ENCODE peak calls at places on chromosomes 7 and 10, in six cellular contexts. One of them, this sample, is unnamed.

GRCh38 chr7:53473371-53473770 is 437.9 kb downstream of the POM121L12 start:
- DNase-seq in stomach: no peak
- DNase-seq in neural progenitor cell: no peak
- DNase-seq in gastrocnemius medialis: no peak
- DNase-seq in uterus: no peak
- DNase-seq in Peyer's patch: no peak
- DNase-seq in this sample: no peak

GRCh38 chr10:18594574-18595156 is 56.7 kb downstream of the NSUN6 start:
- DNase-seq in Peyer's patch: no peak
- DNase-seq in gastrocnemius medialis: no peak
- DNase-seq in stomach: no peak
- DNase-seq in neural progenitor cell: peak; percentile 36
- DNase-seq in uterus: no peak
- DNase-seq in this sample: no peak

GRCh38 chr7:154302380-154302779 is 250.2 kb downstream of the DPP6 start:
- DNase-seq in Peyer's patch: no peak
- DNase-seq in uterus: no peak
- DNase-seq in stomach: no peak
- DNase-seq in gastrocnemius medialis: no peak
- DNase-seq in neural progenitor cell: no peak
- DNase-seq in this sample: no peak

GRCh38 chr7:114943530-114943929 is 21.6 kb downstream of the MDFIC start:
- DNase-seq in uterus: no peak
- DNase-seq in stomach: no peak
- DNase-seq in Peyer's patch: no peak
- DNase-seq in gastrocnemius medialis: no peak
- DNase-seq in neural progenitor cell: no peak
- DNase-seq in this sample: no peak

GRCh38 chr7:103538964-103539709 is 93.1 kb upstream of the SLC26A5 start:
- DNase-seq in gastrocnemius medialis: no peak
- DNase-seq in stomach: no peak
- DNase-seq in Peyer's patch: no peak
- DNase-seq in neural progenitor cell: no peak
- DNase-seq in uterus: no peak
- DNase-seq in this sample: no peak

GRCh38 chr10:62732841-62733653 is 71.5 kb upstream of the ADO start:
- DNase-seq in gastrocnemius medialis: no peak
- DNase-seq in neural progenitor cell: no peak
- DNase-seq in Peyer's patch: no peak
- DNase-seq in stomach: no peak
- DNase-seq in uterus: no peak
- DNase-seq in this sample: no peak

GRCh38 chr7:102085223-102085772 is 201.4 kb upstream of the SH2B2 start:
- DNase-seq in Peyer's patch: no peak
- DNase-seq in uterus: no peak
- DNase-seq in neural progenitor cell: no peak
- DNase-seq in gastrocnemius medialis: no peak
- DNase-seq in stomach: no peak
- DNase-seq in this sample: no peak

GRCh38 chr10:79203833-79204232 is 135.1 kb downstream of the ZMIZ1 start:
- DNase-seq in stomach: no peak
- DNase-seq in neural progenitor cell: no peak
- DNase-seq in uterus: no peak
- DNase-seq in Peyer's patch: no peak
- DNase-seq in gastrocnemius medialis: no peak
- DNase-seq in this sample: no peak

GRCh38 chr10:122878799-122879338 is 512 bp downstream of the FAM24B start:
- DNase-seq in gastrocnemius medialis: no peak
- DNase-seq in stomach: no peak
- DNase-seq in uterus: no peak
- DNase-seq in Peyer's patch: no peak
- DNase-seq in neural progenitor cell: no peak
- DNase-seq in this sample: no peak

DNA sequence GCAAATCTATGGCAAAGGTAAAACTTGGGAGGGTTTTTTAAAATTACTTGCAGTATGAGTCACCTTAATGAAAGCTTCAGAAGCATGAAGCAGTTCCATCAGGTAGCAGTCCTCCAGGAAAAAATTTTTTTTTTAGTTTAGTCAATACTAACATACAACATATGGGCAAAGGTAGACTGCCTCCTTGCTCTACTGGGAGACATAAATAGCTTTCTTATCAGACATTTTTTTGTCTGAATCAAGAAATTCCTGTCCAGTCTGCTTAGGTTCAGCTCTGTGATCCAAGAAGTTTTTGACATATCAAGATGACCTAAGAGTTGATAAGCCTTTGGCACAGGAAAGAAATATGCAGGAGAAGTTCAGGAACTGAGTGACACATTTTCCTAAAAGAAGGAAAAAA is 171.5 kb upstream of the TCF7L2 start:
- DNase-seq in Peyer's patch: no peak
- DNase-seq in stomach: no peak
- DNase-seq in gastrocnemius medialis: no peak
- DNase-seq in uterus: no peak
- DNase-seq in neural progenitor cell: no peak
- DNase-seq in this sample: no peak
- H3K4me3 ChIP-seq in Peyer's patch: no peak overlapping the region
- H3K4me3 ChIP-seq in stomach: no peak overlapping the region
- H3K4me3 ChIP-seq in gastrocnemius medialis: no peak overlapping the region
- H3K4me3 ChIP-seq in uterus: no peak overlapping the region
- H3K4me3 ChIP-seq in neural progenitor cell: no peak overlapping the region
- H3K4me3 ChIP-seq in this sample: no peak overlapping the region

GRCh38 chr10:17202506-17202905 is 1.0 kb upstream of the TRDMT1 start:
- DNase-seq in uterus: no peak
- DNase-seq in Peyer's patch: no peak
- DNase-seq in gastrocnemius medialis: no peak
- DNase-seq in neural progenitor cell: no peak
- DNase-seq in stomach: no peak
- DNase-seq in this sample: no peak

GRCh38 chr10:17199351-17199804 is 2.1 kb downstream of the TRDMT1 start:
- DNase-seq in uterus: no peak
- DNase-seq in gastrocnemius medialis: no peak
- DNase-seq in Peyer's patch: no peak
- DNase-seq in stomach: no peak
- DNase-seq in neural progenitor cell: peak; percentile 16
- DNase-seq in this sample: no peak

GRCh38 chr10:17200885-17201164 is 647 bp downstream of the TRDMT1 start:
- DNase-seq in Peyer's patch: peak; percentile 71
- DNase-seq in uterus: no peak
- DNase-seq in stomach: peak; percentile 34
- DNase-seq in neural progenitor cell: no peak
- DNase-seq in gastrocnemius medialis: peak; percentile 27
- DNase-seq in this sample: peak; percentile 65

GRCh38 chr10:17200035-17200884 is 1.2 kb downstream of the TRDMT1 start:
- DNase-seq in stomach: no peak
- DNase-seq in gastrocnemius medialis: no peak
- DNase-seq in Peyer's patch: no peak
- DNase-seq in uterus: no peak
- DNase-seq in neural progenitor cell: no peak
- DNase-seq in this sample: no peak

DNA sequence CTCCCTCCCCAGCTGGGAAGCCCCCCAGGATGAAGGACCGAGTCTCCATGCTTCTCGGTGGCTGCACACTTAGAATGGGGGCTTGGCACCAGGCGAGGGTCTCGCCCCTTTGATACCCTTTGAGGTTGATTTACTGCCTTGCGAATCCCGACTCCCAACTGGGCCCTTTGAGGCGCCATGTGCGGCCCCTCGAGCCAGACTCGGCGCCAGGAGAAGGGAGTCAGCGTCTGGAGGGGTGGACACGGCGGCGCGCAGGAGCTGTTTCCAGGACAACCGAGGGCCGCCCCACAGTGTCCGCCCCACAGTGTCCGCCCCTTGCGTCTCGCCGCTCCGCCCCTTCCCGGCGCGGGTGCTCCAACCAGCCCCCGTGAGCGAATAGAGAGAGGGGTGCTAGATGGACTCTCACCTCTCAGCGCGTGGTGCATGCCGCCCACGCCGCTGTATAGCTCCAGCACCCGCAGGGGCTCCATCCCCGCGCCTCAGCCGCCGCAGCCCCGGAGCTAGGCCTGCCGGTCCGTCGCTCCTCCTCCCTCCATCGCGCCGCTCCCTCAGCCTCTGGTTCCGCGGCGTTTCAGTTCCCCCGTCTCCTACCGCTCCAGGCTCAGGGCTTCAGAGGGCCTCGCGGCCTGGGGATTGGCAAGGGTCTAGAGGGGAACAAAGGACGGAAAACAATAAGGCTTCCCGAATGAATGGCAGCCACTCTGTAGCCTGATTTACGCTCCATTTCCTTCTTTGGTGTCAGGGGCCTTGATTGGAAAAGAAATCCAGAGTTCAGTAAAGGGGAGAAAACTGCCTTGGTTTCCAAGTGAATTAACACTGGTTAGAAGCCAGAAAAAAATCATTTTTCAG is at the start of gene TRDMT1:
- DNase-seq in Peyer's patch: peak; percentile 91
- DNase-seq in stomach: peak; percentile 85
- DNase-seq in uterus: peak; percentile 82
- DNase-seq in neural progenitor cell: peak; percentile 98
- DNase-seq in gastrocnemius medialis: peak; percentile 73
- DNase-seq in this sample: peak; percentile 88
- TF ChIP-seq CTCF in Peyer's patch: no peak
- TF ChIP-seq CTCF in stomach: no peak
- TF ChIP-seq CTCF in uterus: no peak
- TF ChIP-seq CTCF in neural progenitor cell: no peak
- TF ChIP-seq CTCF in gastrocnemius medialis: no peak
- TF ChIP-seq CTCF in this sample: no peak

GRCh38 chr10:14540611-14541010 is 209.9 kb upstream of the FRMD4A start:
- DNase-seq in stomach: no peak
- DNase-seq in neural progenitor cell: no peak
- DNase-seq in gastrocnemius medialis: no peak
- DNase-seq in Peyer's patch: no peak
- DNase-seq in uterus: no peak
- DNase-seq in this sample: no peak
- H3K4me1 ChIP-seq in stomach: peaks cover 32% of the 10 kb centered on the region
- H3K4me1 ChIP-seq in neural progenitor cell: no peaks in the 10 kb centered on the region
- H3K4me1 ChIP-seq in gastrocnemius medialis: no peaks in the 10 kb centered on the region
- H3K4me1 ChIP-seq in Peyer's patch: no peaks in the 10 kb centered on the region
- H3K4me1 ChIP-seq in uterus: no peaks in the 10 kb centered on the region
- H3K4me1 ChIP-seq in this sample: no peaks in the 10 kb centered on the region

GRCh38 chr7:107799645-107800264 is 3.3 kb downstream of the SLC26A3 start:
- DNase-seq in gastrocnemius medialis: no peak
- DNase-seq in stomach: peak; percentile 29
- DNase-seq in uterus: no peak
- DNase-seq in neural progenitor cell: no peak
- DNase-seq in Peyer's patch: no peak
- DNase-seq in this sample: no peak

GRCh38 chr7:107803009-107803581 is at the start of gene SLC26A3:
- DNase-seq in gastrocnemius medialis: no peak
- DNase-seq in stomach: no peak
- DNase-seq in uterus: no peak
- DNase-seq in neural progenitor cell: no peak
- DNase-seq in Peyer's patch: no peak
- DNase-seq in this sample: no peak
- H3K4me3 ChIP-seq in gastrocnemius medialis: no peak within 1 kb of the TSS
- H3K4me3 ChIP-seq in stomach: no peak within 1 kb of the TSS
- H3K4me3 ChIP-seq in uterus: no peak within 1 kb of the TSS
- H3K4me3 ChIP-seq in neural progenitor cell: no peak within 1 kb of the TSS
- H3K4me3 ChIP-seq in Peyer's patch: peak within 1 kb of the TSS; percentile 10
- H3K4me3 ChIP-seq in this sample: no peak within 1 kb of the TSS

DNA sequence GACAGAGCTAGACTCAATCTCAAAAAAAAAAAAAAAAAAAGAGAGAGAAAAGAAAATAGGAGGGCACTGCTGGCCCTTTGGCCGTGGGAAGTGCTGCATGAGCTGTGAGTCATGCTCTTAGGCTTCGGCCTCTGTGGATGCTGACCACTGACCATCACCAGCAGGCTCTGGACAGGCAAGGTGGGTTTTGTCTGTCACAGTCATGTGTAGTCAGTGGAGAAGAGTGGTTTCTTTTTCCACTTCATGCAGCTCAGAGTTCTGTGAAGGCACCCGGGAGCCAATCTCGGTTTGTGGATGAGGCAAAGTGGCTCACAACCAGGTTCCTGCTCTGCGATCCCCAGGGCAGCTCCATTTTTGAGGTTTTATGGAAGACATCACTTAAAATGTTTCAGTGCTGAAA is 58.1 kb downstream of the PRTFDC1 start:
- DNase-seq in gastrocnemius medialis: no peak
- DNase-seq in Peyer's patch: no peak
- DNase-seq in uterus: no peak
- DNase-seq in neural progenitor cell: no peak
- DNase-seq in stomach: no peak
- DNase-seq in this sample: no peak
- TF ChIP-seq CTCF in gastrocnemius medialis: no peak
- TF ChIP-seq CTCF in Peyer's patch: no peak
- TF ChIP-seq CTCF in uterus: no peak
- TF ChIP-seq CTCF in neural progenitor cell: no peak
- TF ChIP-seq CTCF in stomach: no peak
- TF ChIP-seq CTCF in this sample: no peak

GRCh38 chr10:59808896-59809643 is 55.8 kb upstream of the MRLN start:
- DNase-seq in stomach: peak; percentile 77
- DNase-seq in uterus: peak; percentile 74
- DNase-seq in Peyer's patch: peak; percentile 92
- DNase-seq in gastrocnemius medialis: peak; percentile 87
- DNase-seq in neural progenitor cell: peak; percentile 72
- DNase-seq in this sample: peak; percentile 85
- H3K4me1 ChIP-seq in stomach: no peaks in the 10 kb centered on the region
- H3K4me1 ChIP-seq in uterus: no peaks in the 10 kb centered on the region
- H3K4me1 ChIP-seq in Peyer's patch: no peaks in the 10 kb centered on the region
- H3K4me1 ChIP-seq in gastrocnemius medialis: peaks cover 33% of the 10 kb centered on the region
- H3K4me1 ChIP-seq in neural progenitor cell: peaks cover 9% of the 10 kb centered on the region
- H3K4me1 ChIP-seq in this sample: no peaks in the 10 kb centered on the region

GRCh38 chr7:13850185-13850752 is 139.2 kb downstream of the ETV1 start:
- DNase-seq in uterus: no peak
- DNase-seq in gastrocnemius medialis: no peak
- DNase-seq in neural progenitor cell: no peak
- DNase-seq in stomach: no peak
- DNase-seq in Peyer's patch: peak; percentile 67
- DNase-seq in this sample: no peak
- H3K4me3 ChIP-seq in uterus: no peak overlapping the region
- H3K4me3 ChIP-seq in gastrocnemius medialis: no peak overlapping the region
- H3K4me3 ChIP-seq in neural progenitor cell: no peak overlapping the region
- H3K4me3 ChIP-seq in stomach: no peak overlapping the region
- H3K4me3 ChIP-seq in Peyer's patch: no peak overlapping the region
- H3K4me3 ChIP-seq in this sample: no peak overlapping the region

DNA sequence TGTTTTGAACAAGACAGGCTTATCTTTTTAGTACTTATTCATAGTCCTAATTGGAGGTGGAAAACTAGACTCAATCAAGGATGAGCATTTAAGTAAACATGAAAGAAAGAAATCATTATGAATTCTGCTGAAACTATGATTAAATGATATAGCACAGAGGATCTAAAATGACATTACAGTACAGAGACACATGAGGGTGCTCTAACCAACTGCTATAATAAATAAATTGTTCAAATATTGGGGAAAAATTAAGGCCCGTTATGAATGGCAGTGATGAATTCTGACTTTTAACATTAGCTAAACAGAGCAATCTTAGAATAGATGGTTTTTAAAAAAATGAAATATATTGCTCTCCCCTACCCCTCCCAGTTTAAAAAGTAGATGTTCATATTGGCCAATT is 10.3 kb downstream of the WNT2 start:
- DNase-seq in gastrocnemius medialis: no peak
- DNase-seq in uterus: no peak
- DNase-seq in Peyer's patch: no peak
- DNase-seq in stomach: no peak
- DNase-seq in neural progenitor cell: no peak
- DNase-seq in this sample: no peak
- TF ChIP-seq CTCF in gastrocnemius medialis: no peak
- TF ChIP-seq CTCF in uterus: no peak
- TF ChIP-seq CTCF in Peyer's patch: no peak
- TF ChIP-seq CTCF in stomach: no peak
- TF ChIP-seq CTCF in neural progenitor cell: peak; percentile 4
- TF ChIP-seq CTCF in this sample: no peak

This sample was measured in right atrium auricular region.